ENCODE peak calls at places on chromosome 7, in eight cellular contexts. J is GM23248, F is SK-N-SH, Y is HCT116, L is neural progenitor cell, S is MM.1S, N is OCI-LY7, Z is hepatocyte. H is an unnamed sample.

GRCh38 chr7:86814980-86815379 is 171.3 kb downstream of the GRM3 start:
- DNase-seq in Z (peak), Y (peak), J (peak), S (peak), N (peak), L (peak), F (peak), H (peak)

GRCh38 chr7:5633161-5634106 is 148.0 kb downstream of the RNF216 start:
- DNase-seq in Z (no peak), Y (no peak), S (no peak), N (no peak), F (peak), L (peak), J (peak), H (peak)

GRCh38 chr7:110442386-110442837 is 648.5 kb upstream of the LRRN3 start:
- DNase-seq in J (no peak), S (peak), Z (peak), L (peak), N (peak), Y (peak), F (peak), H (peak)

GRCh38 chr7:207418-208127 is 15.2 kb downstream of the FAM20C start:
- DNase-seq in F (no peak), L (peak), S (no peak), N (no peak), J (no peak), Z (no peak), Y (no peak), H (peak)

GRCh38 chr7:80277434-80278427 is 143.1 kb downstream of the GNAI1 start:
- DNase-seq in F (no peak), Y (peak), Z (peak), L (no peak), N (no peak), J (peak), S (no peak), H (peak)

GRCh38 chr7:94297397-94297838 is 97.3 kb upstream of the COL1A2 start:
- DNase-seq in N (no peak), Y (no peak), Z (peak), F (no peak), S (no peak), J (peak), L (no peak), H (no peak)

GRCh38 chr7:112009081-112009480 is 197.1 kb downstream of the DOCK4 start:
- DNase-seq in Z (no peak), Y (no peak), S (peak), L (no peak), J (peak), N (no peak), F (no peak), H (no peak)

GRCh38 chr7:70953388-70953787 is 178.6 kb upstream of the GALNT17 start:
- DNase-seq in Y (no peak), L (no peak), S (no peak), Z (no peak), F (no peak), J (no peak), N (no peak), H (no peak)

GRCh38 chr7:26329520-26330269 is 38.0 kb downstream of the SNX10 start:
- DNase-seq in N (peak), S (no peak), F (no peak), L (no peak), Y (no peak), Z (no peak), J (no peak), H (no peak)

GRCh38 chr7:47484457-47484856 is 97.5 kb downstream of the TNS3 start:
- DNase-seq in Z (no peak), Y (no peak), S (no peak), F (no peak), J (no peak), L (no peak), N (no peak), H (no peak)

GRCh38 chr7:66880009-66880554 is 40.9 kb upstream of the TMEM248 start:
- DNase-seq in L (no peak), F (no peak), Z (peak), J (no peak), Y (no peak), S (no peak), N (no peak), H (no peak)

GRCh38 chr7:137981175-137981574 is 20.7 kb downstream of the CREB3L2 start:
- DNase-seq in Y (no peak), Z (no peak), N (no peak), S (no peak), J (peak), L (no peak), F (no peak), H (no peak)
- H3K4me3 ChIP-seq in Y (no peak), Z (no peak), N (peak), S (peak), J (no peak), L (no peak), F (no peak), H (no peak)

GRCh38 chr7:151321341-151321740 is 20.3 kb upstream of the NUB1 start:
- DNase-seq in J (no peak), Z (no peak), N (no peak), F (no peak), L (no peak), Y (no peak), S (no peak), H (no peak)
- TF ChIP-seq EZH2phosphoT487 in J (no peak), Z (no peak), N (no peak), F (no peak), L (no peak), Y (no peak), S (no peak), H (no peak)

GRCh38 chr7:27697861-27698430 is 35.3 kb upstream of the HIBADH start:
- DNase-seq in Z (peak), F (no peak), L (no peak), N (peak), Y (peak), S (no peak), J (peak), H (no peak)
- H3K4me3 ChIP-seq in Z (no peak), F (no peak), L (no peak), N (peak), Y (no peak), S (no peak), J (no peak), H (no peak)

GRCh38 chr7:102306916-102307677 is 20.4 kb downstream of the SH2B2 start:
- DNase-seq in N (peak), L (peak), J (peak), Z (peak), Y (no peak), F (no peak), S (peak), H (peak)
- TF ChIP-seq EZH2phosphoT487 in N (no peak), L (no peak), J (no peak), Z (no peak), Y (no peak), F (no peak), S (no peak), H (no peak)

GRCh38 chr7:35253182-35253679 is 669 bp downstream of the TBX20 start:
- DNase-seq in Y (no peak), Z (no peak), J (no peak), F (peak), S (no peak), N (peak), L (peak), H (no peak)
- H3K4me3 ChIP-seq in Y (no peak), Z (peak), J (no peak), F (peak), S (no peak), N (peak), L (peak), H (peak)